ENCODE peak calls at places on chromosomes 16 and 17, in seven cellular contexts. G, F, W, R, N, E and K are unnamed samples.

GRCh38 chr17:43966276-43966675 is 12.5 kb upstream of the PYY start:
- DNase-seq in N (no peak), F (no peak), E (no peak), W (no peak), R (no peak), G (no peak), K (no peak)

GRCh38 chr16:70478912-70479341 is 24.5 kb downstream of the FCSK start:
- DNase-seq in W (peak), E (no peak), F (no peak), G (no peak), R (no peak), N (no peak), K (no peak)

GRCh38 chr17:16013943-16014407 is 14.4 kb downstream of the TTC19 start:
- DNase-seq in N (peak), F (peak), G (no peak), E (no peak), R (no peak), W (no peak), K (peak)

GRCh38 chr16:53962041-53962440 is 258.1 kb downstream of the FTO start:
- DNase-seq in F (no peak), G (no peak), W (no peak), R (no peak), E (no peak), N (no peak), K (no peak)

GRCh38 chr17:30549864-30550511 is 72.8 kb downstream of the GOSR1 start:
- DNase-seq in N (no peak), W (no peak), R (no peak), G (peak), E (no peak), F (peak), K (no peak)

GRCh38 chr16:57926041-57926440 is 44.9 kb downstream of the CNGB1 start:
- DNase-seq in W (no peak), F (no peak), N (no peak), R (no peak), G (no peak), E (no peak), K (no peak)

GRCh38 chr16:12754824-12755543 is 48.7 kb downstream of the CPPED1 start:
- DNase-seq in W (no peak), R (no peak), E (no peak), F (no peak), G (no peak), N (no peak), K (no peak)

GRCh38 chr16:67543036-67543435 is 14.4 kb downstream of the RIPOR1 start:
- DNase-seq in G (no peak), E (peak), N (no peak), W (no peak), R (no peak), F (no peak), K (no peak)

GRCh38 chr16:89764711-89765201 is 43.4 kb downstream of the ZNF276 start:
- DNase-seq in E (no peak), R (peak), W (peak), N (no peak), G (peak), F (no peak), K (no peak)

GRCh38 chr17:73546770-73547345 is 97.4 kb downstream of the SDK2 start:
- DNase-seq in F (peak), W (no peak), G (peak), N (peak), E (no peak), R (peak), K (peak)

GRCh38 chr17:39212841-39213480 is 12.8 kb downstream of the STAC2 start:
- DNase-seq in W (peak), N (no peak), R (no peak), F (no peak), E (no peak), G (no peak), K (no peak)

GRCh38 chr16:58022601-58023371 is 2.8 kb upstream of the MMP15 start:
- DNase-seq in R (peak), G (no peak), F (peak), E (no peak), W (peak), N (peak), K (peak)

GRCh38 chr16:739560-740458 is 988 bp downstream of the CIAO3 start:
- DNase-seq in N (no peak), E (no peak), G (no peak), F (no peak), W (no peak), R (peak), K (no peak)

GRCh38 chr17:74152591-74153455 is 50.7 kb upstream of the RPL38 start:
- DNase-seq in F (no peak), G (no peak), W (no peak), N (peak), E (peak), R (peak), K (no peak)

GRCh38 chr17:62737513-62737912 is 70.6 kb downstream of the MARCHF10 start:
- DNase-seq in E (no peak), N (no peak), W (no peak), G (no peak), F (no peak), R (no peak), K (no peak)

GRCh38 chr17:79993390-79994221 is 42.1 kb downstream of the TBC1D16 start:
- DNase-seq in N (no peak), W (peak), G (peak), F (no peak), E (no peak), R (peak), K (peak)

GRCh38 chr17:4944554-4945175 is 3.7 kb downstream of the PFN1 start:
- DNase-seq in N (no peak), G (no peak), R (no peak), W (no peak), F (no peak), E (no peak), K (no peak)

GRCh38 chr16:74450236-74450635 is 29.0 kb upstream of the CLEC18B start:
- DNase-seq in F (no peak), N (no peak), R (no peak), E (no peak), G (no peak), W (no peak), K (no peak)

GRCh38 chr17:57493171-57493570 is 236.8 kb downstream of the MSI2 start:
- DNase-seq in N (no peak), G (no peak), R (no peak), F (no peak), E (no peak), W (no peak), K (no peak)
- H3K27ac ChIP-seq in N (no peak), G (no peak), R (no peak), F (no peak), E (no peak), W (no peak), K (no peak)

GRCh38 chr17:64213995-64214507 is 49.0 kb downstream of the TEX2 start:
- DNase-seq in N (no peak), G (no peak), E (no peak), R (no peak), F (no peak), W (no peak), K (no peak)
- TF ChIP-seq CTCF in N (no peak), G (no peak), E (no peak), R (no peak), F (no peak), W (no peak), K (no peak)

GRCh38 chr16:84178146-84178765 is 8.6 kb downstream of the TAF1C start:
- DNase-seq in G (no peak), F (no peak), W (no peak), N (no peak), R (no peak), E (no peak), K (no peak)
- H3K27ac ChIP-seq in G (no peak), F (no peak), W (peak), N (no peak), R (no peak), E (peak), K (peak)

DNA sequence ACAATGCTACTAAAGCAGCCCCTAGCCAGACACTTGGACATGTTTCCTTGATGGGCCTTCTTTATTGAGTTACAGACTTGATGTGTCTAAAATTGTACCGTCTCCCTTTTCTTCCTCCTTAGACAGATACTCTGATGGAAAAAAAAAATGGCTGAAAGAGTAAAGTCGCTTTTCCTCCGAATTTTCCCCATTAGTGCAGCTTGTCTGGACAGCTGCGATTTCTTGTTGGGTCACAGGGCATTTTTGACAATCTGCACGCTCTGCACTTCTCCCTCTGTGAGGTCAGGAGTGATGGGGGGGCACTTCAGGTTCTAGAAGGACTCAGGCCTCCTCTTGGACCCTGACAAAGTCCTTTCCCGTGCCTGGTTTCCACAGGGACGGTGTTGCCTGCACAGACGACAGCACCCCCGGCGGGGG is 968 bp upstream of the PRKAR1A start:
- DNase-seq in F (no peak), N (no peak), E (no peak), W (no peak), G (no peak), R (peak), K (no peak)
- TF ChIP-seq CTCF in F (peak), N (no peak), E (no peak), W (no peak), G (no peak), R (no peak), K (no peak)

GRCh38 chr16:56191807-56192643 is 736 bp downstream of the GNAO1 start:
- DNase-seq in F (no peak), E (no peak), G (no peak), W (no peak), N (peak), R (no peak), K (no peak)
- H3K27ac ChIP-seq in F (no peak), E (peak), G (peak), W (peak), N (peak), R (peak), K (no peak)

GRCh38 chr17:9895923-9896322 is 9.1 kb downstream of the RCVRN start:
- DNase-seq in G (no peak), W (no peak), R (no peak), N (no peak), F (no peak), E (no peak), K (no peak)

GRCh38 chr17:9893606-9894005 is 11.5 kb downstream of the RCVRN start:
- DNase-seq in E (no peak), G (no peak), F (peak), R (no peak), N (no peak), W (no peak), K (no peak)

GRCh38 chr17:9887521-9887920 is 17.6 kb downstream of the RCVRN start:
- DNase-seq in N (no peak), F (peak), G (no peak), R (no peak), E (no peak), W (no peak), K (peak)

GRCh38 chr17:9886141-9886930 is 18.7 kb downstream of the RCVRN start:
- DNase-seq in N (no peak), G (no peak), W (no peak), F (no peak), E (no peak), R (no peak), K (no peak)

DNA sequence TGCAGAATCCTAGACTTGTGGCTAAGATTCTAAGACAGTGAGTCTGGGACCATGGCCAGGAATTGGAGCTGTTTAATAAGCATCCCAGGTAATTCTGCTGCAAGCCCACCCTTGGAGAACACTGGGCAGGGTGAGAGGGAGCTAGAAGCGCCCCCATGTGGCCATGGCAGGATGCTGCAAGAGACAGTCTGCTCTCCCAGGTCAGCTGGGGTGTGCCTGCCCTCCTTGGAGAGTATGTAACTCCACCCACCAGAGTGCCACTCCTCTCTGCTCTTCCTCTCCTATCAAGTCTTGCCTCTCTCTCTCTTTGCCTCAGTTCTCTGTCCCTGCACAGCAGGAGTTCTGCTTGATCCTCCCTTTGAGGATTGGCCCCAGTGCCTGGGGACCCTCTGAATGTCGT is 14.9 kb downstream of the RCVRN start:
- DNase-seq in E (no peak), G (no peak), F (peak), W (no peak), N (peak), R (no peak), K (peak)
- TF ChIP-seq CTCF in E (no peak), G (no peak), F (peak), W (peak), N (peak), R (no peak), K (peak)

DNA sequence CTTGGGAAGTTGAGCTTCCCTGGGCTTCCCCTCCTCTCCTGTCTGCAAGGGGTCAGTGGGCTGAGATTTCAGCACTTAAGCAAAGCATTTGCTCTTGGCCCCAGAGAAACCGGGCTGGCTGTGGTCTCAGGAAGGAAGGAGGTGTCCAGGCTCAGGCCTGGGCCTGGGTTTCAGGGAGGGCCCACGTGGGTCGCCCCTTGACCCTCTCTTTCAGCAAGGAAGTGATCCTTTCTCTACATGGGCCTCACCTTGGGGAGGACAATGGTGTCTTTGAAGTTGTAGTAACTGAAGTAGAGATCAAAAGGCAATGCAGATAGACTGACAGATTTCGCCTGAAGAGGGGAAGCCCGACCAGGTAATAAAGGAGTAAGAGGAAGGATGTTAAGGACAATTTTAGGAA is 2.7 kb downstream of the NOD2 start:
- DNase-seq in W (no peak), E (no peak), F (no peak), G (no peak), R (no peak), N (no peak), K (no peak)
- H3K27ac ChIP-seq in W (peak), E (peak), F (no peak), G (no peak), R (peak), N (no peak), K (peak)